ENCODE peak calls at places on chromosomes 1 and 21, in four cellular contexts. U is GM23338, B is GM12892, F is sigmoid colon. W is an unnamed sample.

GRCh38 chr1:192878249-192878648 is 69.4 kb downstream of the RGS2 start:
- DNase-seq in U (no peak), F (peak), B (no peak), W (no peak)

GRCh38 chr1:246689409-246689997 is 34.7 kb upstream of the SCCPDH start:
- DNase-seq in B (peak), U (peak), F (peak), W (peak)

GRCh38 chr1:26529405-26529654 is 231 bp upstream of the RPS6KA1 start:
- DNase-seq in F (no peak), U (no peak), B (no peak), W (no peak)

GRCh38 chr1:34831721-34832246 is 27.8 kb downstream of the SMIM12 start:
- DNase-seq in B (no peak), F (no peak), U (no peak), W (peak)

GRCh38 chr21:37536616-37537278 is 170.2 kb downstream of the DYRK1A start:
- DNase-seq in B (no peak), U (peak), F (peak), W (no peak)

GRCh38 chr1:214380418-214380817 is 99.5 kb downstream of the SMYD2 start:
- DNase-seq in B (no peak), F (no peak), U (no peak), W (no peak)

GRCh38 chr21:33189237-33189636 is 40.5 kb upstream of the IFNAR2 start:
- DNase-seq in F (no peak), B (no peak), U (no peak), W (no peak)

GRCh38 chr1:99645699-99646531 is at the start of gene PALMD:
- DNase-seq in F (no peak), B (no peak), U (peak), W (peak)

GRCh38 chr1:156149374-156150106 is 3.8 kb upstream of the SEMA4A start:
- DNase-seq in F (no peak), U (peak), B (peak), W (no peak)

GRCh38 chr1:18385239-18385790 is 95.4 kb upstream of the KLHDC7A start:
- DNase-seq in F (no peak), U (peak), B (no peak), W (no peak)

GRCh38 chr1:182235952-182236650 is 155.5 kb downstream of the GLUL start:
- DNase-seq in F (no peak), U (no peak), B (no peak), W (no peak)

GRCh38 chr21:36113647-36114428 is 21.0 kb upstream of the CBR3 start:
- DNase-seq in U (no peak), B (no peak), F (no peak), W (no peak)

GRCh38 chr21:28801906-28802305 is 190.8 kb downstream of the LTN1 start:
- DNase-seq in F (no peak), B (no peak), U (no peak), W (no peak)

GRCh38 chr1:14426854-14427253 is 171.6 kb upstream of the KAZN start:
- DNase-seq in U (no peak), B (no peak), F (no peak), W (no peak)

GRCh38 chr1:3915551-3916121 is 15.6 kb upstream of the C1orf174 start:
- DNase-seq in B (no peak), F (no peak), U (no peak), W (no peak)

GRCh38 chr1:33456302-33456886 is 16.1 kb upstream of the ZSCAN20 start:
- DNase-seq in B (no peak), F (no peak), U (no peak), W (no peak)

GRCh38 chr1:33454646-33455282 is 17.7 kb upstream of the ZSCAN20 start:
- DNase-seq in B (no peak), U (no peak), F (no peak), W (no peak)

GRCh38 chr1:33459766-33460543 is 12.5 kb upstream of the ZSCAN20 start:
- DNase-seq in B (no peak), F (no peak), U (no peak), W (no peak)

GRCh38 chr1:33460947-33461629 is 11.4 kb upstream of the ZSCAN20 start:
- DNase-seq in U (no peak), F (peak), B (peak), W (no peak)

GRCh38 chr1:33455537-33456301 is 16.7 kb upstream of the ZSCAN20 start:
- DNase-seq in F (no peak), B (peak), U (peak), W (no peak)
- TF ChIP-seq POLR2AphosphoS5 in F (no peak), B (no peak), U (no peak), W (no peak)

GRCh38 chr1:15524283-15525042 is 448 bp upstream of the CASP9 start:
- DNase-seq in U (peak), B (peak), F (peak), W (peak)
- TF ChIP-seq POLR2AphosphoS5 in U (no peak), B (no peak), F (no peak), W (no peak)

GRCh38 chr1:11037740-11038182 is 9.3 kb downstream of the MASP2 start:
- DNase-seq in U (peak), F (peak), B (peak), W (peak)
- TF ChIP-seq POLR2AphosphoS5 in U (no peak), F (no peak), B (no peak), W (no peak)

GRCh38 chr1:212485895-212486590 is 53.3 kb downstream of the NENF start:
- DNase-seq in U (peak), F (peak), B (no peak), W (peak)
- TF ChIP-seq POLR2AphosphoS5 in U (no peak), F (peak), B (no peak), W (no peak)

GRCh38 chr1:54335396-54336056 is 70.7 kb downstream of the SSBP3 start:
- DNase-seq in B (no peak), U (no peak), F (peak), W (peak)
- TF ChIP-seq POLR2AphosphoS5 in B (no peak), U (no peak), F (peak), W (peak)

GRCh38 chr1:21896652-21897532 is 40.2 kb downstream of the HSPG2 start:
- DNase-seq in B (no peak), F (peak), U (peak), W (peak)
- TF ChIP-seq POLR2AphosphoS5 in B (no peak), F (peak), U (no peak), W (peak)